ENCODE peak calls at places on chromosomes 1 and 21, in seven cellular contexts. K is GM20000, W is transverse colon, T is AG09309, N is pancreas, C is glutamatergic neuron, E is heart left ventricle. J is an unnamed sample.

GRCh38 chr1:165928075-165928731 is 100.8 kb downstream of the UCK2 start:
- DNase-seq in W (peak; percentile 31), E (peak; percentile 38), K (peak; percentile 72), T (no peak), N (no peak), C (peak; percentile 65), J (peak; percentile 42)

GRCh38 chr1:95956215-95956614 is 722.2 kb downstream of the RWDD3 start:
- DNase-seq in C (no peak), N (no peak), K (no peak), T (no peak), W (no peak), E (no peak), J (no peak)

GRCh38 chr1:203669739-203670138 is 43.1 kb downstream of the ATP2B4 start:
- DNase-seq in C (no peak), N (no peak), E (no peak), K (no peak), T (no peak), W (no peak), J (no peak)

GRCh38 chr1:58722414-58722813 is 22.6 kb upstream of the MYSM1 start:
- DNase-seq in E (no peak), C (no peak), W (no peak), N (no peak), K (no peak), T (no peak), J (no peak)

GRCh38 chr1:56063461-56063860 is 515.9 kb downstream of the PLPP3 start:
- DNase-seq in E (no peak), K (no peak), W (no peak), N (no peak), T (no peak), C (no peak), J (no peak)

GRCh38 chr21:33403128-33403785 is at the start of gene IFNGR2:
- DNase-seq in N (peak; percentile 71), T (no peak), C (peak; percentile 54), E (peak; percentile 58), K (peak; percentile 86), W (peak; percentile 50), J (peak; percentile 18)

GRCh38 chr1:110076789-110077500 is 6.5 kb upstream of the ALX3 start:
- DNase-seq in T (no peak), W (no peak), E (no peak), N (no peak), C (no peak), K (no peak), J (no peak)

GRCh38 chr1:56450004-56450666 is 129.2 kb downstream of the PLPP3 start:
- DNase-seq in K (no peak), N (no peak), E (no peak), W (no peak), C (no peak), T (no peak), J (no peak)

GRCh38 chr1:201252833-201253810 is 30.2 kb upstream of the PKP1 start:
- DNase-seq in C (no peak), K (no peak), T (no peak), E (no peak), W (no peak), N (no peak), J (no peak)

GRCh38 chr1:212858461-212859265 is 588 bp downstream of the FLVCR1 start:
- DNase-seq in N (peak; percentile 80), W (peak; percentile 29), T (no peak), C (no peak), K (peak; percentile 56), E (peak; percentile 28), J (no peak)

GRCh38 chr1:155304558-155305063 is 3.4 kb upstream of the PKLR start:
- DNase-seq in N (no peak), K (no peak), C (no peak), W (no peak), T (no peak), E (no peak), J (no peak)

GRCh38 chr21:44836666-44837471 is 19.0 kb upstream of the SUMO3 start:
- DNase-seq in T (no peak), W (peak; percentile 47), E (no peak), C (peak; percentile 71), K (no peak), N (no peak), J (no peak)

GRCh38 chr21:28336299-28336698 is 656.4 kb downstream of the LTN1 start:
- DNase-seq in T (peak; percentile 89), N (no peak), C (no peak), W (no peak), K (no peak), E (no peak), J (no peak)

GRCh38 chr1:161749509-161750407 is at the start of gene DUSP12:
- DNase-seq in N (peak; percentile 97), K (peak; percentile 83), C (peak; percentile 97), E (peak; percentile 95), T (peak; percentile 82), W (peak; percentile 93), J (peak; percentile 88)
- TF ChIP-seq CTCF in N (no peak), K (peak; percentile 37), C (no peak), E (peak; percentile 10), T (peak; percentile 11), W (peak; percentile 16), J (peak; percentile 21)

DNA sequence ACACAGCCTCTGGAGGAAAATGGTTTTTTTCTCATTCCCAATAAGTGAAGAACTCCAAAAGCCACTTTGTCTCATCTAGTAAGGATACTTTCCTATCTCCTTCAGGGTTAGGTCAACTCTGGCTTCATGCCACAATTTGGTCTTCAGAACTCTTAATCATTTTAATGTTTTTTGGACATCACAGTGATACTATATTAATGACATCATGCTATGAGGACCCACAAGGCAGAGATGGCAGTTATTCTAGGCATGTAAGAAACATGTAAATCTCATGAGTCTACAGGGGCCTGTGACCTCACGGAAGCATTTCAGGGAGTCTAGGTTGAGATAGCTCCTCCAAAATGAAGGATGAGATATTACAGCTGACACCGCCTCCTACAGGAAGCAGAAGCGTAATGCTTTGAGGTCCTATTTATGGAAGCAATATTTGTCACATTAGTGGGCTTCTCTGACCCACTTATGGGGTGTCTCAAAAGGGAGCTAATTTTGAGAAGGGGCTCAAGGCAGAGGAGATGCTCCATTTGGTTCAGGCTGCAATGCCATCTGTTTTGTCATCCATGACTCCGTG is 5.0 kb upstream of the GPR137B start:
- DNase-seq in E (no peak), N (no peak), W (no peak), T (no peak), K (no peak), C (no peak), J (no peak)
- TF ChIP-seq CTCF in E (no peak), N (no peak), W (no peak), T (no peak), K (no peak), C (no peak), J (peak; percentile 29)

GRCh38 chr1:197902454-197903195 is at the start of gene C1orf53:
- DNase-seq in W (peak; percentile 91), N (peak; percentile 94), T (peak; percentile 63), K (peak; percentile 96), E (peak; percentile 88), C (peak; percentile 90), J (peak; percentile 74)
- TF ChIP-seq CTCF in W (peak; percentile 25), N (no peak), T (no peak), K (no peak), E (no peak), C (no peak), J (no peak)

DNA sequence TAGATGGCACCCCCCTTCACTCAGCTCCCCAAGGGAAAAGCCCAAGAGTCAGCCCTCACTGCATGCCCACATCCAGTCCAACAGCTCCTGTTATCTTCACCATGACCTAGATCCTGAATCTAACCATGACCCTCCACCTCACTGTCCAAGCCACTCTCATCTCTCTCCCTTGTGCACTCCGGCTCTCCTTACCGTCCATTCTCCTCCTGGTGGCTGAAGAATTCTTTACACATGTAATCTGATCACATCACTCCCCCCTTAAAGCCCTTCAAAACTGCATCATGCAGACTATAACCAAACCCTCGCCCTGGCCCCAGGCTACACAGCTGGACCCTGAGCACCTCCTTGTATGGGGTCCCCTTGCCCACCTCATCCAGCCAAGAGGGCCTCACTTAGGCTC is 14.0 kb upstream of the PAQR7 start:
- DNase-seq in N (no peak), T (no peak), K (no peak), W (no peak), E (no peak), C (no peak), J (no peak)
- TF ChIP-seq CTCF in N (no peak), T (peak; percentile 32), K (no peak), W (no peak), E (no peak), C (no peak), J (peak; percentile 38)

DNA sequence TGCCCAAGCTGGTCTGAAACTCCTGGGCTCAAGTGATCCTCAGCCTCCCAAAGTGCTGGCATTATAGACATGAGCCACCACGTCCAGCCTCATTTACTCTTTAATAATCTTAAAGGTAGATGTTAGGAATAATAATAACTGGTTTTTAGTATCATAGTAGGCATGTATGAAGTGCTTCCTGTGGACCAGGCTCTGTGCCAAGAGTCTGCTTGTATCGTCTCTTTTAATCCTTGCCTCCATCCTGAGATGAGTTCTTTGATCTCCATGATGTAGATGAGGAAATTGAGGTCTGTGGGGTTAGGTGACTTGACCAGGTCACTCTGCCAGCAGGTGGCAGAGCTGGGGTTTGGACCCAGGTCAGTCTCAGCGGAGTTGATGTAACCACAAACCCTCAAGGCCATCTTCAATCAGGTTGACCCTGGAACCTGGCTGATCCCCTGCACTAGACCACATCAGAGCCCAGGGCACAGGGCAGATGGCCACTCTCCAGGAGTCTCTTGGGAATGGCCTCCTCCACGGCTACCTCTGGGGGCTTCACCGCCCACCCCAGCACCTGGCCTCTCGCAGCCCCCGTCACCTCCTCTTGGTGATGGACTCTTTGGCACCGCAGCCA is 11.3 kb downstream of the EFHD2 start:
- DNase-seq in K (no peak), C (no peak), W (no peak), T (no peak), E (no peak), N (peak; percentile 65), J (no peak)
- TF ChIP-seq CTCF in K (no peak), C (no peak), W (peak; percentile 15), T (no peak), E (no peak), N (no peak), J (no peak)

DNA sequence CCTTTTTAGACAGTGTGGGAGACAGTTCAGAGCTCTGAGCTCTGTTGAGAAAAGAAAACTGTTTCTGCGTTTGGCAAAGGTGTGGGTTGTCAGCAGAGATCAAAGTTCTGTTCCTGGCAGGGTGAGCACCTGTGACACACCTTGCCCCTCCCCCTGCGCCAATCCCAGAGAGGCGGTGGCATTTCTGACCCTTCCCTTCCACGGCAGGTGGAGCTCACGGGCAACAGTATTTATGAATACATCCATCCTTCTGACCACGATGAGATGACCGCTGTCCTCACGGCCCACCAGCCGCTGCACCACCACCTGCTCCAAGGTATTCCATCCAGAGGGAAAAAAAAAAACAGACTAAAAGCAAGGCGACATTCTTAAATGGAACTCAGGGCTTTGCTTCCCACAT is 20.7 kb downstream of the SIM2 start:
- DNase-seq in C (peak; percentile 3), W (peak; percentile 93), T (no peak), K (no peak), N (no peak), E (no peak), J (no peak)
- TF ChIP-seq CTCF in C (no peak), W (peak; percentile 44), T (no peak), K (no peak), N (no peak), E (no peak), J (no peak)

DNA sequence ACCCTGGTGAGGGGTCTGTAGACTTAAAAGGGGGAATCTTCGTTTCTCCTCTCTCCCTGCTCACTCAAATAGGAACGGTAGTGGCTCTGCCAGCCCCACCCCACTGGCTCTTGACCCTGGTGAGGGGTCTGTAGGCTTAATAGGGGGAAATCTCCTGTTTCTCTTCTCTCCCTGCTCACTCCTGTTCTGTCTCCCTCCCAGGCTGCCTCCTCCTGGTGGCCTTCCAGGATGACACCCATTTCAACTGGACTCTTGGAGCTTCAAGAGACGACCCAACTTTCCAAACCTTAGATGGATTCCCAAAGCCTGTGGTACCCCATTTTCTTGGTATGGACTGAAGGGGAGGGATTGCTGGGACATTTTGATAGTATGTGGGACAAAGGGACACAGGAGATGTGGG is 1.4 kb upstream of the EPHB2 start:
- DNase-seq in E (no peak), K (no peak), T (no peak), C (peak; percentile 55), W (no peak), N (no peak), J (no peak)
- TF ChIP-seq CTCF in E (no peak), K (no peak), T (peak; percentile 23), C (peak; percentile 65), W (no peak), N (no peak), J (peak; percentile 49)

J was measured in neural crest cell.